ENCODE peak calls at places on chromosomes 5 and 9, in six cellular contexts. One of them, this sample, is unnamed.

GRCh38 chr5:43037929-43038510 is 2.1 kb downstream of the ANXA2R start:
- DNase-seq in neural progenitor cell: peak
- DNase-seq in A549: no peak
- DNase-seq in foreskin fibroblast: no peak
- DNase-seq in pancreas: no peak
- DNase-seq in lower leg skin: no peak
- DNase-seq in this sample: peak

GRCh38 chr5:73030995-73031394 is 75.2 kb downstream of the FCHO2 start:
- DNase-seq in pancreas: no peak
- DNase-seq in A549: peak
- DNase-seq in foreskin fibroblast: peak
- DNase-seq in lower leg skin: no peak
- DNase-seq in neural progenitor cell: peak
- DNase-seq in this sample: peak

GRCh38 chr5:67431191-67431590 is 234.6 kb upstream of the CD180 start:
- DNase-seq in neural progenitor cell: no peak
- DNase-seq in pancreas: no peak
- DNase-seq in foreskin fibroblast: no peak
- DNase-seq in lower leg skin: no peak
- DNase-seq in A549: no peak
- DNase-seq in this sample: no peak

GRCh38 chr5:95723632-95724369 is 7.3 kb upstream of the RHOBTB3 start:
- DNase-seq in lower leg skin: no peak
- DNase-seq in foreskin fibroblast: no peak
- DNase-seq in A549: no peak
- DNase-seq in neural progenitor cell: no peak
- DNase-seq in pancreas: no peak
- DNase-seq in this sample: no peak

GRCh38 chr5:155091063-155091648 is 77.6 kb downstream of the KIF4B start:
- DNase-seq in foreskin fibroblast: no peak
- DNase-seq in neural progenitor cell: no peak
- DNase-seq in lower leg skin: no peak
- DNase-seq in pancreas: no peak
- DNase-seq in A549: no peak
- DNase-seq in this sample: no peak

GRCh38 chr5:57513785-57514184 is 31.2 kb upstream of the ACTBL2 start:
- DNase-seq in foreskin fibroblast: no peak
- DNase-seq in neural progenitor cell: no peak
- DNase-seq in lower leg skin: no peak
- DNase-seq in pancreas: no peak
- DNase-seq in A549: no peak
- DNase-seq in this sample: no peak

GRCh38 chr5:80904533-80905187 is 55.5 kb upstream of the RASGRF2 start:
- DNase-seq in foreskin fibroblast: no peak
- DNase-seq in pancreas: no peak
- DNase-seq in neural progenitor cell: no peak
- DNase-seq in lower leg skin: no peak
- DNase-seq in A549: no peak
- DNase-seq in this sample: no peak

GRCh38 chr5:134491841-134492442 is 33.5 kb upstream of the JADE2 start:
- DNase-seq in foreskin fibroblast: no peak
- DNase-seq in neural progenitor cell: no peak
- DNase-seq in A549: no peak
- DNase-seq in pancreas: no peak
- DNase-seq in lower leg skin: no peak
- DNase-seq in this sample: no peak

GRCh38 chr5:38697013-38697412 is 140.6 kb upstream of the LIFR start:
- DNase-seq in foreskin fibroblast: no peak
- DNase-seq in A549: no peak
- DNase-seq in pancreas: no peak
- DNase-seq in lower leg skin: no peak
- DNase-seq in neural progenitor cell: peak
- DNase-seq in this sample: no peak

DNA sequence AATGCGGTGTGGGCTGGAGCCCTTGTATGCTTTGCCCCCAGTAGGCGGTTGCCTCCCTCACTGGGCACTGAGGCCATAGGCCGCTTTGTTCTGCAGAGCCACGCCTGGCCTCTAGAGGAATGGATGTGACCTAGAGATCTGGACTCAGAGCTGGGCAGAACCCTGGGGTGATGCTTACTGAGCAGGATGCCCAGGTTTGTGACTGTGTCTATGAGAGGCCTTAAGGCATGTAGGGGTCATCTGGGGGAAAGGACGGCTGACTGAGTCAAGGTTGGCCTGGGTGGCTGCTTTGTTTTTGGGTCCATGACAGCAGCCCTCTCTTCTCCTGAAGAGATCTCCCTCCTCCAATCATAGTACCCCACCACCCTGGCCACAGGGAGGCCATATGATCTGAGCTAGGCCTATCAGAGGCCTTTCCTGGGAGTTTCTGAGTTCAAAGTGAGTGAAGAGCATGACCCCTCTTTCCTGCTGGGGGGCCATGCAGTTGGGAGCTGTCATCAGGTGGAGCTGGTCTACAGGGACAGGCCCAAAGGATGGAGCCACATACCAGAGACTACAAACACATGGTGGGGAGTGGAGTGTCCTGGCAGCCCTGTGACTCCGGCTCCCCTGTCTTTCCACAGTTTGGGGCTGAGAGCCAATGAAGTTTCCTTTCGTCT is 165.5 kb downstream of the AUH start:
- DNase-seq in pancreas: no peak
- DNase-seq in lower leg skin: no peak
- DNase-seq in foreskin fibroblast: no peak
- DNase-seq in A549: no peak
- DNase-seq in neural progenitor cell: no peak
- DNase-seq in this sample: no peak
- TF ChIP-seq CTCF in pancreas: no peak
- TF ChIP-seq CTCF in lower leg skin: no peak
- TF ChIP-seq CTCF in foreskin fibroblast: no peak
- TF ChIP-seq CTCF in A549: no peak
- TF ChIP-seq CTCF in neural progenitor cell: no peak
- TF ChIP-seq CTCF in this sample: no peak

GRCh38 chr9:130842547-130842946 is 7.5 kb downstream of the ABL1 start:
- DNase-seq in A549: no peak
- DNase-seq in lower leg skin: no peak
- DNase-seq in pancreas: no peak
- DNase-seq in foreskin fibroblast: no peak
- DNase-seq in neural progenitor cell: peak
- DNase-seq in this sample: no peak

GRCh38 chr9:130837644-130838043 is 2.6 kb downstream of the ABL1 start:
- DNase-seq in foreskin fibroblast: no peak
- DNase-seq in pancreas: no peak
- DNase-seq in A549: no peak
- DNase-seq in lower leg skin: no peak
- DNase-seq in neural progenitor cell: peak
- DNase-seq in this sample: no peak

GRCh38 chr9:130837002-130837511 is 2.0 kb downstream of the ABL1 start:
- DNase-seq in pancreas: no peak
- DNase-seq in lower leg skin: no peak
- DNase-seq in neural progenitor cell: no peak
- DNase-seq in foreskin fibroblast: peak
- DNase-seq in A549: peak
- DNase-seq in this sample: peak

GRCh38 chr9:130835441-130836298 is 616 bp downstream of the ABL1 start:
- DNase-seq in A549: peak
- DNase-seq in lower leg skin: no peak
- DNase-seq in foreskin fibroblast: no peak
- DNase-seq in pancreas: peak
- DNase-seq in neural progenitor cell: peak
- DNase-seq in this sample: peak

DNA sequence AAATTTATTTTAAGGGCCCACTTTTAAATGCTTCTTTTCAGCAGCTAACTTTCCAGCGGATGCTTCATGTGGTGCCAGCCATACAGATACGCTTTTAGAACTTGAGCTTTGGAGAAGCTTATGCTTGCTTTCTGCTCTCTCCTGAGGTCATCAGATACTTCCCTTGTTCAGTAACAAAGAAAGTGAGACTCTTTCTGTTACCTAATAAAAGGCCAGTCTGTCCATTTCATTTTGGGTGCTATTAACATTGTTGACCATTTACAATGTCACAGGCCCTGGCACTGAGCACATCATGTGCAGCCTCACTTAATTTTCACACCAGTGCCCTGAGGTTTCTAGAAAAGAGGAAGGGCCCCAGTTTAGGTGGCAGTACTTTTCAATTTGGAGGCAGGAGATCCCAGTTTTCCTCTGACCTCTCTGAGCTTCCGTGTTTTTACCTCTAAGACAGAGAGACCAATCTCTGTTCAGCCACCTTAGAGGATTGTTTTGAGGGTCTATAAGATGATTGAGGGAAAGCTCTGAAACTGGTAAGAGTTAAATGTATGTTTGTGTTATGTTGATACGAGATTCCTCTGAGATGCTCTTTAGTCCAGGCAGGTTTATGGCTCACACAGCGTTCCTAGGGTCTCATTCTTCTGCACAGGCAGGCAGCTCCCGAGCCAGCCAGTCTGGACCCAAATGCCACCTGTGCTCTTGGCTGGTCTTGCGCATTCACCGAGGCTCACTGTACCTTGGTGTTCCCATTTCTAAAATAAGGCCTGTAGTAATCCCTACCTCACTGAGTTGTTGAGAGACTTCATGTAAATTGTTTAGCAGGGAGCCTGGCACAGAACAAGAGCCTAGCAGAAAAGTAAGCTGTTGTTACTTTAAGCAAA is 4.4 kb downstream of the ABL1 start:
- DNase-seq in foreskin fibroblast: no peak
- DNase-seq in A549: no peak
- DNase-seq in pancreas: no peak
- DNase-seq in neural progenitor cell: no peak
- DNase-seq in lower leg skin: no peak
- DNase-seq in this sample: no peak
- H3K4me3 ChIP-seq in foreskin fibroblast: peak
- H3K4me3 ChIP-seq in A549: no peak
- H3K4me3 ChIP-seq in pancreas: no peak
- H3K4me3 ChIP-seq in neural progenitor cell: no peak
- H3K4me3 ChIP-seq in lower leg skin: no peak
- H3K4me3 ChIP-seq in this sample: no peak

DNA sequence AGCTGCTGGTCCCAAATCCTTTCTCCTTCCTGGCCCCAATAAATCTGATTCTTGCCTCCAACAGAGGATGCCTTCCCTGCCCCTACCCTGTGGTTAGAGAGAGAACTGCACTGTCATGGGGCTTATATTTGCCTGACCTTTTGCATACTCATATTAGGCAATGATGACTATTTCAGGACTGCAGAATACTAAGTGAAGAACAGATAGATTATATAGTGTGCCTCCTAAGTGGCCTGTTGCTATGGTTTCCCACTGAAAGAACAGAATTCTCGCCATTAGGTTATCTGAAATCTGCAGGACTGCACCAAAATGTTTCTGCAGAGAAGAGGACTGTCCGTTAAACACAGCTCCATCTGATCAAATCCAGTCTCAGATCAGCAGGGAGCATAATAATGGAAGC is 87.3 kb upstream of the CCNG1 start:
- DNase-seq in pancreas: no peak
- DNase-seq in foreskin fibroblast: no peak
- DNase-seq in neural progenitor cell: no peak
- DNase-seq in A549: peak
- DNase-seq in lower leg skin: no peak
- DNase-seq in this sample: no peak
- TF ChIP-seq CTCF in pancreas: no peak
- TF ChIP-seq CTCF in foreskin fibroblast: no peak
- TF ChIP-seq CTCF in neural progenitor cell: peak
- TF ChIP-seq CTCF in A549: no peak
- TF ChIP-seq CTCF in lower leg skin: no peak
- TF ChIP-seq CTCF in this sample: no peak

DNA sequence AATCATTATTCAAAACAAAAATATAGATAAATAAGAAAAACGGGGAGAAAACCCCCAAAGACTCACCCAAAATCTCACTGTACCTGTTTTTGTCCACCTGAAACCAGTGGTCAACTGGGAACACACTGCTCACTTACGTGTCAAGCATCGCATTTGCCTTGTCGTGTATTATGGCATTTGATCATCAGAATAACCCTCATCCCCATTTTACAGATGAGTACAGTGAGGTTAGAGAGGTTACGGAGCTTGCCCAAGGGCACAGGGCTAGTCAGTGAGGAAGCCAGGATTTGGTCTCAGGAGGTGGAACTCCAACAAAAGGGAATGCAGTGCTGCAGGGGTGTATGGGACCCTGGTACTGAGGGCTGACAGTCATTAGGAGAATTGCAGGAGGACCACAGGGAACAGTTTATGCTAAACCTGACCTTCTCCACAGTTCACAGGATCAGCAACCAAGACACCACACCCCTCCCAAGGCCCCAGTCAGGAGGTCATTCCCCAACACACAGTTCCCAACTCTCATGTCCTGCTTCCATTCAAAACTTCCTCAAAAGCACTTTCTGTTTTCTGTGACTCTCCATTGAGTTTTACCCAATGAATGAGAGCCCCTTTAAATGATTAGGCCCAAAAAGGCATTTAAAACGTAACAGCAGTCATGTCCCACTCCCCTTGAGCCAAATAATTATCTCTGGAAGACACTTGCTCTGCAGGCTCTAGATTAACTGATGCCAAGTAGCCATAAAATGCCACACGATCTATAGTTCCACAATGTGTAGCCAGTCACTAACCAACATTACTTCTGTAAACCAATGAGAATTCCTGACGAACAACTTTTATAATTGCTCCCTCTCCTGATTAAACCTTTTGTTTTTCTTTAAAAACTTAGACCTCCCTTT is 50.8 kb downstream of the CTSL start:
- DNase-seq in pancreas: no peak
- DNase-seq in A549: no peak
- DNase-seq in lower leg skin: no peak
- DNase-seq in neural progenitor cell: no peak
- DNase-seq in foreskin fibroblast: no peak
- DNase-seq in this sample: no peak
- H3K4me3 ChIP-seq in pancreas: no peak
- H3K4me3 ChIP-seq in A549: no peak
- H3K4me3 ChIP-seq in lower leg skin: no peak
- H3K4me3 ChIP-seq in neural progenitor cell: no peak
- H3K4me3 ChIP-seq in foreskin fibroblast: no peak
- H3K4me3 ChIP-seq in this sample: no peak

DNA sequence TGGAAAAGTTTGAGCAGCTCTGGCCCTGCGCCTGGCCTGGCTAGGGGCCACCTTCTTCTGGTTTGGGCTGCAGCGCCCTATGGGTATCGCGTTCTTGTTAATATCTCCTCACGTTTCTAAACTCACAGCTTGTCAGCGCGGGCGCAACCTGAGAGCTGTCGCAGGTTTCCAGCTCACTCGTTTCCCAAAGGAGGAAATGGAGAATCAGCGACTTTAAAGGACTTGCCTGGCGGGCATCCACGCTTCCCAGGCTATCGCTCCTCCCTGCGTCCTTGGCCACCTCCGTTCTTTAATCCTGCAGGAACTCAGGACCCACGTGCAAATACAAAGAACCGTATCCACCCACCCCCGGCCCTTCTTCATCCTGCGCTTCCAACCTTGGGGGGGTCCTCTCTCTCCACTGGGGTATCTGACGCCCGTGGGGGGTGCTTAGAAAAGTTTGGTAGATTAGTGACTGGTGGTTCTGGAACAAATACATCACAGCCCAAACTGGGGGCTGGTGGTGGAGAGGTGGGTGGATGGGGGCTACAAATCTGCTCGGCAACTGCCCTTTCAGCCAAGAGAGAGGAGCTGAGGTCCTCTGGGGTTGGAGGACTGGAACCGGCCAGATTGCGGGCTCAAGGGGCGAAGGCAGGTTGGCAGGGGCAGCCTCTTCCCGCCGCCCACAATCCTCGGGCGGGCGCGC is 575 bp upstream of the PSAT1 start:
- DNase-seq in pancreas: peak
- DNase-seq in neural progenitor cell: peak
- DNase-seq in foreskin fibroblast: no peak
- DNase-seq in A549: peak
- DNase-seq in lower leg skin: peak
- DNase-seq in this sample: peak
- TF ChIP-seq CTCF in pancreas: no peak
- TF ChIP-seq CTCF in neural progenitor cell: no peak
- TF ChIP-seq CTCF in foreskin fibroblast: no peak
- TF ChIP-seq CTCF in A549: no peak
- TF ChIP-seq CTCF in lower leg skin: no peak
- TF ChIP-seq CTCF in this sample: no peak

GRCh38 chr9:129333961-129334743 is 156.1 kb upstream of the IER5L start:
- DNase-seq in neural progenitor cell: peak
- DNase-seq in A549: peak
- DNase-seq in foreskin fibroblast: peak
- DNase-seq in pancreas: peak
- DNase-seq in lower leg skin: peak
- DNase-seq in this sample: peak
- H3K4me3 ChIP-seq in neural progenitor cell: peak
- H3K4me3 ChIP-seq in A549: peak
- H3K4me3 ChIP-seq in foreskin fibroblast: no peak
- H3K4me3 ChIP-seq in pancreas: peak
- H3K4me3 ChIP-seq in lower leg skin: no peak
- H3K4me3 ChIP-seq in this sample: no peak

This sample was measured in astrocyte of the spinal cord.